ENCODE peak calls at places on chromosomes 13 and 19, in ten cellular contexts. P is T-cell; G is pancreas; A is HS-27A; T is stimulated activated CD4-positive, alpha-beta T cell treated with anti-CD3 and anti-CD28 coated beads, Interleukin-15, amount 100 ng/mL, for 48 hours; O is LHCN-M2; R is GM23248; L is heart right ventricle; B is activated T-helper 2 cell treated with anti-CD3 and anti-CD28 coated beads, Interferon-gamma antibody, Interleukin-2, Interleukin-4, amounts not matched to agents 10 μg/mL and 5 μg/mL and 100 μg/mL, durations not matched to agents 14 hours and 24 hours and 36 hours; V is HT-29. D is an unnamed sample.

GRCh38 chr13:46179576-46180368 is 2.2 kb downstream of the LCP1 start:
- DNase-seq in A (no peak), V (no peak), B (peak), G (no peak), O (no peak), R (no peak), P (peak), L (peak), T (peak), D (peak)

GRCh38 chr13:52846567-52847321 is 1.7 kb downstream of the PCDH8 start:
- DNase-seq in P (no peak), G (peak), T (no peak), R (peak), B (peak), V (no peak), A (no peak), L (peak), O (no peak), D (no peak)

GRCh38 chr13:34657716-34658115 is 284.4 kb upstream of the NBEA start:
- DNase-seq in A (no peak), P (no peak), G (no peak), L (no peak), V (no peak), R (peak), B (no peak), O (peak), T (no peak), D (no peak)

GRCh38 chr19:52959613-52960295 is 2.9 kb downstream of the ZNF816 start:
- DNase-seq in T (no peak), V (no peak), B (no peak), P (no peak), L (no peak), R (no peak), A (no peak), O (no peak), G (no peak), D (no peak)

GRCh38 chr19:3575260-3575741 is 2.6 kb downstream of the HMG20B start:
- DNase-seq in B (no peak), L (no peak), P (no peak), O (no peak), R (no peak), V (peak), G (no peak), T (no peak), A (no peak), D (no peak)

GRCh38 chr13:110477711-110478245 is 83.7 kb downstream of the RAB20 start:
- DNase-seq in O (no peak), V (no peak), G (no peak), A (no peak), L (no peak), T (no peak), R (no peak), B (no peak), P (no peak), D (no peak)

GRCh38 chr13:45367995-45368394 is 27.0 kb upstream of the TPT1 start:
- DNase-seq in L (no peak), G (no peak), B (no peak), O (no peak), T (no peak), P (no peak), R (no peak), A (no peak), V (no peak), D (no peak)

GRCh38 chr19:46297700-46298476 is 1.0 kb downstream of the HIF3A start:
- DNase-seq in G (no peak), V (no peak), R (no peak), B (no peak), O (no peak), L (peak), A (no peak), T (no peak), P (no peak), D (no peak)

GRCh38 chr19:41479757-41480191 is 36.8 kb downstream of the ERICH4 start:
- DNase-seq in T (no peak), V (peak), G (peak), L (peak), P (no peak), B (no peak), R (no peak), A (no peak), O (peak), D (no peak)

GRCh38 chr13:25874907-25875306 is 176.9 kb downstream of the SHISA2 start:
- DNase-seq in V (no peak), T (peak), R (no peak), L (no peak), P (peak), O (no peak), B (peak), G (no peak), A (no peak), D (peak)

GRCh38 chr19:40232479-40232878 is 6.0 kb upstream of the CCNP start:
- DNase-seq in P (no peak), O (no peak), R (peak), G (no peak), A (no peak), L (no peak), T (no peak), V (no peak), B (no peak), D (no peak)

GRCh38 chr19:41925208-41926003 is 2.8 kb downstream of the ERFL start:
- DNase-seq in L (no peak), A (no peak), O (no peak), B (no peak), V (no peak), G (no peak), R (no peak), T (no peak), P (no peak), D (no peak)

GRCh38 chr13:109241160-109241559 is 545.2 kb downstream of the IRS2 start:
- DNase-seq in G (no peak), O (peak), A (no peak), R (peak), P (no peak), V (no peak), L (no peak), T (no peak), B (no peak), D (no peak)

GRCh38 chr19:41352609-41353465 is 885 bp downstream of the TGFB1 start:
- DNase-seq in L (peak), O (peak), G (no peak), P (peak), T (peak), A (peak), V (peak), R (peak), B (peak), D (peak)

GRCh38 chr19:16449330-16449961 is 22.3 kb downstream of the EPS15L1 start:
- DNase-seq in B (peak), R (peak), A (no peak), O (peak), L (no peak), V (no peak), T (no peak), P (peak), G (no peak), D (peak)

GRCh38 chr13:112821340-112822055 is 131.7 kb downstream of the ATP11A start:
- DNase-seq in B (no peak), O (no peak), P (no peak), A (no peak), G (no peak), L (no peak), T (no peak), V (no peak), R (peak), D (no peak)

GRCh38 chr19:45587873-45588272 is 3.3 kb upstream of the OPA3 start:
- DNase-seq in P (no peak), B (no peak), A (no peak), G (no peak), R (peak), L (no peak), O (no peak), V (no peak), T (no peak), D (no peak)

GRCh38 chr19:1164684-1165531 is 9.2 kb downstream of the SBNO2 start:
- DNase-seq in O (no peak), L (no peak), P (no peak), R (no peak), A (no peak), T (no peak), V (no peak), G (no peak), B (no peak), D (peak)

GRCh38 chr13:44438234-44438579 is 64.6 kb downstream of the SERP2 start:
- DNase-seq in R (no peak), O (no peak), B (no peak), V (no peak), L (no peak), P (no peak), G (no peak), T (no peak), A (no peak), D (no peak)

GRCh38 chr19:7769171-7769570 is 6.1 kb downstream of the CLEC4M start:
- DNase-seq in O (no peak), L (no peak), P (no peak), B (no peak), V (no peak), G (no peak), R (no peak), A (no peak), T (no peak), D (no peak)

GRCh38 chr13:72620874-72621273 is 106.6 kb downstream of the MZT1 start:
- DNase-seq in O (no peak), V (no peak), A (no peak), B (no peak), R (no peak), G (no peak), T (no peak), P (no peak), L (no peak), D (no peak)

GRCh38 chr13:68359105-68359504 is 1129.0 kb upstream of the PCDH9 start:
- DNase-seq in T (no peak), V (no peak), B (no peak), O (no peak), R (no peak), L (no peak), G (no peak), A (no peak), P (no peak), D (no peak)

GRCh38 chr19:19909654-19910053 is 8.9 kb downstream of the ZNF93 start:
- DNase-seq in V (no peak), A (no peak), B (no peak), P (no peak), R (no peak), L (no peak), T (no peak), O (no peak), G (no peak), D (no peak)

GRCh38 chr13:106089251-106089940 is 446.1 kb downstream of the EFNB2 start:
- DNase-seq in L (no peak), A (no peak), T (no peak), R (no peak), V (no peak), B (no peak), G (no peak), O (no peak), P (no peak), D (no peak)

GRCh38 chr13:46759861-46760260 is 37.1 kb downstream of the ESD start:
- DNase-seq in T (no peak), A (no peak), G (no peak), O (no peak), P (no peak), V (peak), R (peak), B (no peak), L (no peak), D (no peak)

GRCh38 chr19:42121666-42122069 is 10.6 kb downstream of the POU2F2 start:
- DNase-seq in V (no peak), R (peak), T (peak), A (peak), G (no peak), L (peak), B (peak), P (peak), O (peak), D (peak)

GRCh38 chr19:8615022-8615421 is 4.5 kb upstream of the ADAMTS10 start:
- DNase-seq in G (no peak), R (peak), B (no peak), O (no peak), P (no peak), A (no peak), L (no peak), V (no peak), T (no peak), D (no peak)

GRCh38 chr19:51398096-51398704 is 7.8 kb upstream of the C19orf84 start:
- DNase-seq in V (peak), P (no peak), A (no peak), G (no peak), L (no peak), B (no peak), T (no peak), O (peak), R (peak), D (no peak)

GRCh38 chr19:9547870-9548269 is 9.4 kb upstream of the ZNF426 start:
- DNase-seq in B (no peak), P (no peak), T (no peak), O (no peak), L (no peak), A (no peak), R (no peak), G (no peak), V (no peak), D (no peak)

GRCh38 chr19:41156207-41156606 is 36.8 kb upstream of the CYP2S1 start:
- DNase-seq in G (no peak), V (peak), T (no peak), O (no peak), A (no peak), B (no peak), P (no peak), R (peak), L (no peak), D (no peak)

GRCh38 chr19:47729468-47729798 is 15.9 kb upstream of the NOP53 start:
- DNase-seq in R (peak), O (peak), T (no peak), P (no peak), L (peak), G (peak), B (no peak), A (peak), V (peak), D (no peak)

GRCh38 chr19:8459520-8460260 is 14.9 kb downstream of the HNRNPM start:
- DNase-seq in O (peak), V (peak), R (peak), P (no peak), L (no peak), G (no peak), A (peak), T (no peak), B (no peak), D (no peak)

GRCh38 chr19:40241809-40242384 is 15.4 kb upstream of the CCNP start:
- DNase-seq in L (peak), O (no peak), A (no peak), V (no peak), T (no peak), G (no peak), P (no peak), B (no peak), R (no peak), D (peak)

GRCh38 chr19:50568321-50569022 is at the start of gene LRRC4B:
- DNase-seq in T (no peak), R (no peak), L (no peak), G (no peak), A (no peak), P (no peak), B (no peak), O (no peak), V (no peak), D (peak)

GRCh38 chr19:15671891-15672579 is 852 bp upstream of the CYP4F12 start:
- DNase-seq in B (no peak), T (no peak), V (no peak), A (no peak), L (no peak), R (no peak), P (no peak), O (no peak), G (no peak), D (no peak)

GRCh38 chr19:15265214-15265613 is 33.0 kb upstream of the EPHX3 start:
- DNase-seq in A (no peak), L (no peak), V (no peak), T (no peak), G (no peak), B (no peak), O (no peak), R (no peak), P (no peak), D (no peak)

GRCh38 chr13:79401259-79402071 is 4.6 kb downstream of the RBM26 start:
- DNase-seq in T (no peak), O (no peak), P (no peak), R (no peak), A (no peak), B (no peak), G (no peak), L (no peak), V (no peak), D (no peak)

GRCh38 chr19:54390942-54391577 is 24.2 kb upstream of the TTYH1 start:
- DNase-seq in V (peak), P (peak), A (peak), B (peak), G (peak), L (no peak), T (no peak), R (peak), O (peak), D (peak)

GRCh38 chr19:54164369-54165068 is 5.0 kb upstream of the LENG1 start:
- DNase-seq in O (no peak), T (no peak), R (peak), P (peak), B (peak), G (no peak), A (no peak), V (peak), L (peak), D (peak)